ENCODE peak calls at places on chromosome 21, in seven cellular contexts. T is neuronal stem cell, Y is endothelial cell of umbilical vein, O is neural progenitor cell, V is adipocyte, S is HepG2, D is colonic mucosa. Z is an unnamed sample.

GRCh38 chr21:24308183-24308582 is 1299.1 kb downstream of the MRPL39 start:
- DNase-seq in T (no peak), Y (no peak), S (no peak), O (no peak), D (no peak), V (no peak), Z (no peak)

GRCh38 chr21:18030248-18030647 is 211.1 kb upstream of the C21orf91 start:
- DNase-seq in D (no peak), Y (no peak), S (no peak), T (no peak), O (no peak), V (no peak), Z (no peak)

GRCh38 chr21:15457962-15458361 is 271.8 kb upstream of the USP25 start:
- DNase-seq in D (no peak), T (no peak), V (no peak), Y (no peak), S (no peak), O (no peak), Z (no peak)

GRCh38 chr21:29684106-29684505 is 255.7 kb downstream of the GRIK1 start:
- DNase-seq in T (no peak), Y (no peak), D (no peak), S (no peak), V (no peak), O (no peak), Z (no peak)

GRCh38 chr21:17726047-17726446 is 93.1 kb downstream of the C21orf91 start:
- DNase-seq in V (no peak), Y (no peak), D (no peak), S (peak; percentile 10), T (no peak), O (peak; percentile 5), Z (no peak)

GRCh38 chr21:15732290-15732995 is 2.7 kb downstream of the USP25 start:
- DNase-seq in D (no peak), O (no peak), S (peak; percentile 55), V (peak; percentile 24), Y (peak; percentile 72), T (no peak), Z (no peak)

GRCh38 chr21:33451634-33452071 is 28.1 kb downstream of the TMEM50B start:
- DNase-seq in O (no peak), T (no peak), D (no peak), V (peak; percentile 20), Y (no peak), S (peak; percentile 51), Z (no peak)

GRCh38 chr21:33124879-33125278 is 54.9 kb downstream of the OLIG1 start:
- DNase-seq in Y (no peak), O (no peak), D (no peak), V (no peak), T (no peak), S (no peak), Z (no peak)

GRCh38 chr21:22691643-22692042 is 1693.4 kb downstream of the NCAM2 start:
- DNase-seq in T (no peak), S (no peak), D (no peak), O (no peak), Y (no peak), V (no peak), Z (no peak)

GRCh38 chr21:17270234-17270633 is 242.6 kb upstream of the CXADR start:
- DNase-seq in V (peak; percentile 75), Y (peak; percentile 38), S (peak; percentile 34), T (no peak), D (no peak), O (peak; percentile 38), Z (peak; percentile 75)

GRCh38 chr21:17231124-17231523 is 281.7 kb upstream of the CXADR start:
- DNase-seq in D (no peak), V (no peak), O (no peak), Y (no peak), T (no peak), S (peak; percentile 4), Z (no peak)

GRCh38 chr21:26881504-26882228 is 36.5 kb upstream of the ADAMTS1 start:
- DNase-seq in T (peak; percentile 8), Y (peak; percentile 39), V (peak; percentile 55), O (peak; percentile 17), S (no peak), D (no peak), Z (no peak)

GRCh38 chr21:38773108-38774061 is 32.3 kb upstream of the ETS2 start:
- DNase-seq in T (no peak), S (peak; percentile 34), O (no peak), Y (peak; percentile 91), V (peak; percentile 95), D (no peak), Z (no peak)

GRCh38 chr21:43343095-43343991 is 83.6 kb downstream of the SIK1 start:
- DNase-seq in D (peak; percentile 86), T (no peak), O (no peak), V (no peak), S (peak; percentile 94), Y (no peak), Z (no peak)

GRCh38 chr21:14526816-14527689 is 19.1 kb downstream of the SAMSN1 start:
- DNase-seq in Y (no peak), V (no peak), T (no peak), O (no peak), S (no peak), D (no peak), Z (no peak)

GRCh38 chr21:28832013-28832714 is 160.5 kb downstream of the LTN1 start:
- DNase-seq in O (no peak), D (no peak), T (no peak), Y (peak; percentile 55), S (peak; percentile 5), V (no peak), Z (no peak)

GRCh38 chr21:21559285-21560045 is 561.3 kb downstream of the NCAM2 start:
- DNase-seq in T (no peak), O (no peak), D (no peak), Y (no peak), V (no peak), S (no peak), Z (no peak)

GRCh38 chr21:16082038-16082816 is 352.4 kb downstream of the USP25 start:
- DNase-seq in D (no peak), T (no peak), V (peak; percentile 88), O (peak; percentile 29), S (no peak), Y (peak; percentile 78), Z (no peak)

GRCh38 chr21:29072873-29073221 is 601 bp downstream of the CCT8 start:
- DNase-seq in O (peak; percentile 33), T (no peak), D (no peak), Y (peak; percentile 54), S (peak; percentile 25), V (peak; percentile 73), Z (no peak)

GRCh38 chr21:31316488-31317169 is 27.4 kb downstream of the TIAM1 start:
- DNase-seq in V (no peak), D (no peak), T (no peak), O (no peak), Y (no peak), S (no peak), Z (no peak)

DNA sequence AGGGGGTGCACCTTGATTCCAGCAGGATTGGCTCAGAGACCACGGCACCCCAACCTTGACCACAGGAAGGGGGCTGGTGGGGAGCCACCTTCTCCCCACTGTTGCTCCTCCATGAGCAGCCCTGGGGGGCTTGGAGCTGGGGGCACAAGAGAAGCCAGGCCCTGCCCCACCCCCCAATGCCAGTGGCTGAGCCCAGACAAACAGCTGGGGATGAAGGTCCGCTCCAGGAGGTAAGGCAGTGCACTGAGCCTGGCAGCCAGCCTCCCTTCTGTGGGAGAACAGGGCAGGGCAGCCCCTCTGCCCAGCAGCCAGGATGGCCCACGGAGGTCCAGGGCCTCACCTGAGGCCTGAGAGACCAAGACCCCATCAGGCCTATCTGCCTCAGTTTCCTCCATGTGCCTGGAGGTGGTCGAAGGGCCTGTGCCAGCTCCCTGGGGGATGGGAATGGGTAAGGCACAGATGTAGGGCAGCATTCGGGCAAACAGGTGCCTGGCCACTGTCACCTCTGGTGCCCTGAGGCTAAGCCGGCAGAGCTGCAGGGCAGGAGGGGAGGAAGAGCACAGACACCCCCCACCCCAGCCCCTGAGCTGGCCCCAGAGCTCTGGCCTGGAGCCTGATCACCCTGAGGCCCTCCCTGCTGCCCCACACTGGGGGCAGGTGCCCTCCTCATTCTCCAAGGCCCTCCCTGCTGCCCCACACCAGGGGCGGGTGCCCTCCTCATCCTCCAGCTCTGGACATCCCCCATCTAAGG is 7.1 kb downstream of the ITGB2 start:
- DNase-seq in S (no peak), T (no peak), Y (no peak), D (no peak), O (no peak), V (no peak), Z (no peak)
- H3K4me1 ChIP-seq in S (peaks cover 94% of the 10 kb centered on the region), T (no peaks in the 10 kb centered on the region), Y (peaks cover 28% of the 10 kb centered on the region), D (peaks cover 19% of the 10 kb centered on the region), O (no peaks in the 10 kb centered on the region), V (peaks cover 10% of the 10 kb centered on the region), Z (peaks cover 29% of the 10 kb centered on the region)

GRCh38 chr21:45889115-45889708 is 92.4 kb upstream of the COL6A1 start:
- DNase-seq in D (no peak), O (no peak), Y (no peak), S (no peak), V (no peak), T (no peak), Z (no peak)
- H3K4me1 ChIP-seq in D (no peaks in the 10 kb centered on the region), O (no peaks in the 10 kb centered on the region), Y (no peaks in the 10 kb centered on the region), S (no peaks in the 10 kb centered on the region), V (peaks cover 24% of the 10 kb centered on the region), T (peaks cover 4% of the 10 kb centered on the region), Z (peaks cover 33% of the 10 kb centered on the region)

GRCh38 chr21:34546556-34546955 is 34.5 kb upstream of the KCNE1 start:
- DNase-seq in S (no peak), T (no peak), O (no peak), V (no peak), Y (peak; percentile 75), D (no peak), Z (no peak)
- H3K4me1 ChIP-seq in S (peaks cover 28% of the 10 kb centered on the region), T (peaks cover 14% of the 10 kb centered on the region), O (peaks cover 19% of the 10 kb centered on the region), V (peaks cover 47% of the 10 kb centered on the region), Y (no peaks in the 10 kb centered on the region), D (peaks cover 10% of the 10 kb centered on the region), Z (peaks cover 16% of the 10 kb centered on the region)

DNA sequence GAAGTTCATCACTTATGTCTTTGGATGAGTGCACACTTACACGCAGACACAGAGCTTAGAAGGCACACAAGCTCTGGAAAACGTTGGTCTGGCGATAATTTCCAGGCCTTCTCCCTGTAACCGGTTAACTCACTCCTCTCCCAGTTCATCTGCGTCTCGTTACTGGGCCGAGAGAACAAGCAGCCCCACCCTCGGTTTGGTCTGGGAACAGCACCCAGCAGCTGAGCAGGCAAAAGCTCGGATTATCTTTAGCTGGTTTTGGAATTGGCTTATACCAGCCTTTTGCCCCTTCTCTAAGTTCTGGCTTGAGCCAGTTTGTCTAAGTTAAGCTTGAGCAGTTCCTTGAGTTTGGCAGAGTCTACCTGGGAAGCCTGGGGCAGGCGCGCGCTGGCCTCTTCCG is 27.3 kb upstream of the COL6A1 start:
- DNase-seq in S (no peak), T (no peak), Y (no peak), V (peak; percentile 66), O (no peak), D (no peak), Z (peak; percentile 81)
- H3K4me1 ChIP-seq in S (no peaks in the 10 kb centered on the region), T (no peaks in the 10 kb centered on the region), Y (no peaks in the 10 kb centered on the region), V (peaks cover 54% of the 10 kb centered on the region), O (peaks cover 9% of the 10 kb centered on the region), D (no peaks in the 10 kb centered on the region), Z (peaks cover 37% of the 10 kb centered on the region)

GRCh38 chr21:42043961-42044360 is 27.2 kb upstream of the UMODL1 start:
- DNase-seq in Y (no peak), S (no peak), T (no peak), V (no peak), O (no peak), D (no peak), Z (no peak)
- H3K4me1 ChIP-seq in Y (peaks cover 14% of the 10 kb centered on the region), S (peaks cover 20% of the 10 kb centered on the region), T (peaks cover 11% of the 10 kb centered on the region), V (peaks cover 31% of the 10 kb centered on the region), O (no peaks in the 10 kb centered on the region), D (no peaks in the 10 kb centered on the region), Z (no peaks in the 10 kb centered on the region)

Z was measured in sigmoid colon.